ENCODE peak calls at places on chromosomes 2 and 18, in nine cellular contexts. G is mammary epithelial cell; B is astrocyte of the spinal cord; V is stimulated activated CD8-positive, alpha-beta memory T cell treated with anti-CD3 and anti-CD28 coated beads, Interleukin-4, amount 100 ng/mL, for 1 hour; P is pancreas; Z is progenitor cell of endocrine pancreas; X is activated T-helper 1 cell treated with Interleukin-2 at 50 U/mL for 16 hours; H is NCI-H2171 treated with DMSO at 0.1 percent for 48 hours; U is activated CD8-positive, alpha-beta memory T cell treated with anti-CD3 and anti-CD28 coated beads, Interleukin-2, amount 10 ng/mL, durations not matched to agents 7 days and 5 days. R is an unnamed sample.

GRCh38 chr18:56139792-56140254 is 498.6 kb downstream of the TXNL1 start:
- DNase-seq in G (no peak), B (peak; percentile 81), V (no peak), P (no peak), Z (no peak), X (no peak), H (no peak), U (no peak), R (no peak)

GRCh38 chr2:229313591-229313990 is 42.5 kb upstream of the PID1 start:
- DNase-seq in G (peak; percentile 24), B (peak; percentile 33), V (no peak), P (no peak), Z (no peak), X (no peak), H (no peak), U (no peak), R (peak; percentile 54)

GRCh38 chr2:203798296-203799157 is 69.0 kb upstream of the CTLA4 start:
- DNase-seq in G (no peak), B (no peak), V (no peak), P (no peak), Z (no peak), X (no peak), H (no peak), U (no peak), R (no peak)

GRCh38 chr2:143426296-143426695 is 297.1 kb downstream of the ARHGAP15 start:
- DNase-seq in G (peak; percentile 44), B (peak; percentile 83), V (no peak), P (no peak), Z (no peak), X (no peak), H (no peak), U (no peak), R (peak; percentile 27)

GRCh38 chr2:86521922-86522321 is 41.3 kb downstream of the CHMP3 start:
- DNase-seq in G (no peak), B (no peak), V (no peak), P (no peak), Z (no peak), X (no peak), H (no peak), U (no peak), R (no peak)

GRCh38 chr2:31171142-31171541 is 32.9 kb upstream of the GALNT14 start:
- DNase-seq in G (no peak), B (no peak), V (no peak), P (no peak), Z (no peak), X (no peak), H (no peak), U (no peak), R (no peak)

GRCh38 chr2:12451726-12452125 is 265.0 kb upstream of the TRIB2 start:
- DNase-seq in G (no peak), B (no peak), V (no peak), P (no peak), Z (no peak), X (no peak), H (no peak), U (no peak), R (no peak)

GRCh38 chr2:47254464-47254863 is 99.4 kb upstream of the STPG4 start:
- DNase-seq in G (no peak), B (no peak), V (no peak), P (no peak), Z (no peak), X (no peak), H (peak; percentile 16), U (no peak), R (no peak)

GRCh38 chr2:215751200-215751910 is 262.0 kb downstream of the MREG start:
- DNase-seq in G (peak; percentile 90), B (peak; percentile 95), V (no peak), P (no peak), Z (no peak), X (no peak), H (no peak), U (no peak), R (peak; percentile 70)

GRCh38 chr18:12518326-12518725 is 110.6 kb downstream of the PRELID3A start:
- DNase-seq in G (no peak), B (no peak), V (no peak), P (no peak), Z (no peak), X (no peak), H (no peak), U (no peak), R (no peak)

GRCh38 chr2:238912916-238913875 is 65.3 kb downstream of the TWIST2 start:
- DNase-seq in G (no peak), B (no peak), V (no peak), P (no peak), Z (no peak), X (no peak), H (peak; percentile 33), U (no peak), R (no peak)

GRCh38 chr18:45066868-45067267 is 386.2 kb downstream of the SETBP1 start:
- DNase-seq in G (no peak), B (no peak), V (no peak), P (no peak), Z (no peak), X (no peak), H (no peak), U (no peak), R (no peak)

GRCh38 chr2:53568463-53568862 is 199.1 kb upstream of the CHAC2 start:
- DNase-seq in G (no peak), B (no peak), V (no peak), P (no peak), Z (no peak), X (no peak), H (peak; percentile 69), U (no peak), R (no peak)

GRCh38 chr2:69791045-69791444 is 38.4 kb upstream of the GMCL1 start:
- DNase-seq in G (no peak), B (no peak), V (no peak), P (no peak), Z (no peak), X (no peak), H (no peak), U (no peak), R (no peak)

R was measured in RWPE1.